ENCODE peak calls at places on chromosomes 5 and 9, in eight cellular contexts. W is RWPE2; M is GM20000; F is progenitor cell of endocrine pancreas; G is A549; K is CD8-positive, alpha-beta T cell; V is PC-3; C is RWPE1. Y is an unnamed sample.

GRCh38 chr5:111972080-111972479 is 215.1 kb upstream of the NREP start:
- DNase-seq in G (no peak), M (no peak), C (no peak), W (no peak), F (no peak), V (no peak), K (no peak), Y (no peak)

GRCh38 chr5:55143624-55144023 is 16.3 kb upstream of the GPX8 start:
- DNase-seq in V (no peak), K (no peak), C (no peak), F (no peak), W (no peak), G (no peak), M (no peak), Y (no peak)

GRCh38 chr9:124284940-124285441 is 27.2 kb downstream of the NEK6 start:
- DNase-seq in K (no peak), G (no peak), C (no peak), W (no peak), V (no peak), M (no peak), F (no peak), Y (no peak)

GRCh38 chr9:121738391-121738790 is 87.0 kb downstream of the DAB2IP start:
- DNase-seq in M (no peak), F (no peak), V (no peak), K (no peak), W (no peak), C (no peak), G (no peak), Y (no peak)

GRCh38 chr5:169161022-169161680 is 139.8 kb downstream of the SLIT3 start:
- DNase-seq in C (peak), V (peak), G (peak), K (no peak), M (no peak), W (no peak), F (no peak), Y (peak)

GRCh38 chr5:140607031-140607430 is 25.9 kb downstream of the CD14 start:
- DNase-seq in M (no peak), G (no peak), W (no peak), C (no peak), K (no peak), V (no peak), F (no peak), Y (no peak)

GRCh38 chr9:97387504-97387886 is 24.4 kb upstream of the TDRD7 start:
- DNase-seq in K (no peak), C (no peak), M (no peak), W (no peak), G (no peak), F (no peak), V (no peak), Y (no peak)

GRCh38 chr9:115524467-115525059 is 406.6 kb upstream of the TNC start:
- DNase-seq in C (peak), F (no peak), M (peak), W (no peak), V (peak), G (peak), K (no peak), Y (no peak)

GRCh38 chr9:37984672-37985611 is 81.0 kb upstream of the SLC25A51 start:
- DNase-seq in W (peak), V (peak), G (no peak), K (no peak), M (no peak), C (peak), F (no peak), Y (peak)

GRCh38 chr5:145495741-145496140 is 339.4 kb downstream of the PRELID2 start:
- DNase-seq in F (no peak), W (no peak), G (peak), M (no peak), V (peak), K (no peak), C (peak), Y (no peak)

GRCh38 chr5:95823738-95824609 is 1.4 kb upstream of the GLRX start:
- DNase-seq in V (peak), M (no peak), W (peak), C (peak), G (peak), K (peak), F (no peak), Y (no peak)

GRCh38 chr9:72592501-72593403 is 71.3 kb downstream of the TMC1 start:
- DNase-seq in W (no peak), F (no peak), M (peak), V (peak), C (peak), G (peak), K (no peak), Y (no peak)

GRCh38 chr5:158382473-158382872 is 523.5 kb upstream of the CLINT1 start:
- DNase-seq in V (peak), W (peak), F (no peak), M (peak), C (peak), K (no peak), G (peak), Y (no peak)

GRCh38 chr9:112224401-112225289 is 49.5 kb upstream of the SUSD1 start:
- DNase-seq in V (peak), K (no peak), C (no peak), W (no peak), M (peak), F (no peak), G (no peak), Y (no peak)

GRCh38 chr5:173535976-173536639 is 80.3 kb downstream of the BOD1 start:
- DNase-seq in F (no peak), W (no peak), G (no peak), V (peak), M (no peak), K (no peak), C (no peak), Y (no peak)

GRCh38 chr9:19130436-19130835 is 3.1 kb upstream of the PLIN2 start:
- DNase-seq in K (no peak), M (no peak), W (no peak), V (no peak), F (no peak), C (no peak), G (no peak), Y (no peak)

GRCh38 chr9:12819436-12820185 is 44.8 kb downstream of the LURAP1L start:
- DNase-seq in C (no peak), G (no peak), K (no peak), F (no peak), V (peak), W (no peak), M (peak), Y (no peak)
- TF ChIP-seq CTCF in C (peak), G (peak), K (no peak), F (peak), V (peak), W (peak), M (peak), Y (peak)

GRCh38 chr9:20395671-20396070 is 226.6 kb downstream of the MLLT3 start:
- DNase-seq in W (no peak), C (no peak), G (no peak), M (no peak), F (no peak), V (no peak), K (no peak), Y (no peak)

GRCh38 chr9:20398511-20399338 is 223.6 kb downstream of the MLLT3 start:
- DNase-seq in C (no peak), G (no peak), M (no peak), W (no peak), K (no peak), V (no peak), F (no peak), Y (no peak)

GRCh38 chr9:20394928-20395327 is 227.4 kb downstream of the MLLT3 start:
- DNase-seq in G (no peak), M (no peak), C (no peak), K (no peak), V (no peak), W (no peak), F (no peak), Y (no peak)

GRCh38 chr9:20396509-20396908 is 225.8 kb downstream of the MLLT3 start:
- DNase-seq in C (no peak), V (no peak), F (no peak), K (no peak), G (no peak), M (no peak), W (no peak), Y (no peak)

GRCh38 chr9:20397348-20397747 is 225.0 kb downstream of the MLLT3 start:
- DNase-seq in M (no peak), K (no peak), W (no peak), F (no peak), V (no peak), G (no peak), C (no peak), Y (no peak)
- TF ChIP-seq CTCF in M (no peak), K (no peak), W (no peak), F (no peak), V (no peak), G (no peak), C (no peak), Y (no peak)

DNA sequence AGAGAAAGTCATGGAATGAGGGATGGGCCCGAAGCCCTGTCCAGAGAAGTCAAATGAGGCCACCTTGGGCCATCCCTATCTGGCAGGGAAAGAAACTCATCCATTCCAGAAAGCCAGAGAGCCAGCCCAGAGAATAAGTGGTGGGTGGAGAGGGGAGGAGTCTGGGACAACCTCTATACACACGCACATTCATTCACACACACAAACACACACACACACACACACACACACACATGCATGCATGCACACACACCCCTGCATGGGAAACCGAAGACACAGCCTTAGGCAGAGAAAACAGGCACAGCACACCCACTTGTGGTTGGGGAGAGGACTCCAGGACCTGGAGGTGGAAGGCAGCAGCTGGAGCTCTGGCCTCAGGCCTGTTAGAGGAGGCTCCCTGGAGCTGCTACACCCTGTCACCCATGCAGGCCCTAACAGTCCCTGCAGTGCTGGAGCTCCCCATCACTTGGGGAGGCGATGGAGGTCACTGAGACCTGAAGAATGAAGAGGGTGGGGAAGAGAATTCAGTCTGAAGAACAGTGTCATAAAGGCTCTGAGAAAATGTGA is 38.0 kb downstream of the TGFBI start:
- DNase-seq in C (no peak), G (no peak), F (no peak), K (no peak), M (no peak), W (no peak), V (no peak), Y (no peak)
- TF ChIP-seq CTCF in C (no peak), G (no peak), F (no peak), K (no peak), M (no peak), W (no peak), V (no peak), Y (no peak)

DNA sequence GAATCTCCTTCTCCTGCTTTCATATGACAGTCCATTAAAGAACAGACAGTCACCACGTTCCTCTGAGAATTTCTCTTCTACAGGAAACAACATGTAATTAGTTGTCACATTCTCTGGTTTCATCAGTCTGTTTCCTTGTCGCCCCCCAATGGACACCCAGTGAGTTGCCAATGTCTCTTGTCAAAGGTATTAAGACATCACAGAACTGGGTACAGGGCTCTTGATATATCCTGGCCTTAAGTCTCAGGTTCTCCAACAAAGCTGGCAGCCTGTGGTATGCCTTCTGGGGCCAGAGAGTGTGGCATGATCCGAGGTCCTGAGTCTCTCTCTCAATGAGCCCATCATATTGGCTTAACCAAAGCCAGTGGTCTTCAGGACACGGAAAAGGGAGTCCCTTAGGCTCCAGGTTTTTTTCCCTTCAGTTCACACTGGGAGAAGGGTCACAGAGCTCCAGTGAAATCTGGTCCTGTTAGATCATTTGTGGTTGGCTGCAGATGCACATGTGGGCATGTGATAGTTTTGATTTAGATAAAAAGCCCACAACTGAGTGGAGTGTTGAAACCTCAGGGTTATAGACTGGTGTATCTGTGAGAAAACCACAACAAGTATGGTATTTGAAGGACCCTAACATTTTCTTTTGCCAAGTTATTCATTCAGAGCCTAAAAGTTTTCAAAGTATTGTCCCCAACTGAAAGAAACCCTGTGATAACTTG is 46.9 kb downstream of the PRLR start:
- DNase-seq in F (no peak), K (no peak), C (peak), W (no peak), V (peak), G (peak), M (peak), Y (no peak)
- TF ChIP-seq CTCF in F (peak), K (no peak), C (no peak), W (peak), V (peak), G (peak), M (peak), Y (no peak)

GRCh38 chr9:74609671-74610416 is 112.7 kb downstream of the RORB start:
- DNase-seq in C (no peak), V (peak), K (no peak), F (no peak), M (no peak), G (no peak), W (no peak), Y (no peak)
- TF ChIP-seq CTCF in C (no peak), V (no peak), K (no peak), F (no peak), M (no peak), G (no peak), W (no peak), Y (no peak)

DNA sequence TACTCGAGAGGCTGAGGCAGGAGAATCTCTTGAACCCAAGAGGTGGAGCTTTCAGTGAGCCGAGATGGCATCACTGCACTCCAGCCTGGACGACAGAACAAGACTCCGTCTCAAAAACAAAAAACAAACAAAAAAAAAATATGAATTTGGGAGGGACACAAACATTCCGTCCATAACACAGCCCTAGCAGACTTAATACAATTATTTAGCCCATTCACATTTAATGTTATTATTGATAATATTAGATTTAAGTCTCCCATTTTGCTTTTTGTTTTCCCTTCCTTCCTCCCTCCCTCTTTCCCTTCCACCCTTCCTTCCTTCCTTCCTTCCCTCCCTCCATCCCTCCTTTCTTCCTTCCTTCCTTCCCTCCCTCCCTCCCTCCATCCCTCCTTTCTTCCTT is 4.6 kb upstream of the CCNI2 start:
- DNase-seq in C (no peak), K (no peak), F (no peak), V (no peak), G (no peak), W (no peak), M (no peak), Y (no peak)
- TF ChIP-seq CTCF in C (no peak), K (no peak), F (no peak), V (no peak), G (no peak), W (no peak), M (no peak), Y (no peak)

GRCh38 chr5:43006411-43007202 is 33.5 kb downstream of the ANXA2R start:
- DNase-seq in V (no peak), F (no peak), K (no peak), M (no peak), G (no peak), W (no peak), C (no peak), Y (no peak)

GRCh38 chr5:43007246-43007910 is 32.7 kb downstream of the ANXA2R start:
- DNase-seq in F (peak), W (no peak), G (peak), C (peak), M (peak), V (peak), K (peak), Y (peak)

GRCh38 chr5:43010956-43011355 is 29.2 kb downstream of the ANXA2R start:
- DNase-seq in G (no peak), F (no peak), C (no peak), K (no peak), M (no peak), W (no peak), V (no peak), Y (no peak)

GRCh38 chr5:43007911-43008368 is 32.2 kb downstream of the ANXA2R start:
- DNase-seq in C (peak), M (peak), K (peak), W (no peak), F (peak), V (peak), G (peak), Y (peak)

GRCh38 chr5:43008369-43009158 is 31.6 kb downstream of the ANXA2R start:
- DNase-seq in V (peak), G (peak), W (peak), F (peak), M (peak), C (peak), K (peak), Y (peak)
- TF ChIP-seq CTCF in V (peak), G (peak), W (peak), F (no peak), M (no peak), C (peak), K (no peak), Y (no peak)

GRCh38 chr5:160675988-160676387 is 176.0 kb downstream of the ATP10B start:
- DNase-seq in W (no peak), C (no peak), F (no peak), G (no peak), K (no peak), V (no peak), M (no peak), Y (no peak)
- TF ChIP-seq CTCF in W (peak), C (no peak), F (no peak), G (no peak), K (no peak), V (no peak), M (peak), Y (no peak)

GRCh38 chr5:151002250-151002649 is 18.1 kb upstream of the GPX3 start:
- DNase-seq in C (peak), F (no peak), K (no peak), V (peak), M (no peak), G (peak), W (no peak), Y (no peak)
- TF ChIP-seq CTCF in C (peak), F (peak), K (no peak), V (peak), M (no peak), G (peak), W (peak), Y (no peak)

DNA sequence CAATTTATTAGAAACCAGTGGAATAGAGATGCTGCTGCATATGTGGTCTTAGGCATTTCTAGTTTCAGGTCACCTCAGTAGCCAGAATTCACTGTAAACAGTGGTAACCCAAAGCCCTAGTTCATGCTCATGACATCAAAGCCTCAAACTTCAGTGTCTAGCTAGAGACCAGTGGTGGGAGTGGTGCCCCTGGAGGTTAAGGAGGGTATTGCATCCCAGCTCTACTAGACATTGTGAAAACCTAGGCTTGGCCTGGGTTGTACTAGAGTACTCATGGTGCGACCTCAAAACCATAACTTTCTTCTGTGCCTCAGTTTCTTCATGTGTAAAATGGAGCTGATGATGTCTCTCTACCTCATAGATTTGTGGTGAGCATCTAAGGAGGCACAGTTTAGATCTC is 18.8 kb downstream of the COL5A1 start:
- DNase-seq in C (no peak), V (peak), W (no peak), K (no peak), F (no peak), G (no peak), M (no peak), Y (no peak)
- TF ChIP-seq CTCF in C (no peak), V (peak), W (peak), K (no peak), F (peak), G (peak), M (no peak), Y (peak)

Y was measured in mesothelial cell of epicardium.